ENCODE peak calls at places on chromosomes 7 and 10, in six cellular contexts. S is cardiac muscle cell, M is mesothelial cell of epicardium, T is fibroblast of the aortic adventitia, A is SK-N-SH, N is prostate gland. K is an unnamed sample.

GRCh38 chr7:29764227-29764626 is 42.1 kb upstream of the WIPF3 start:
- DNase-seq in T (no peak), A (peak), M (no peak), N (no peak), S (no peak), K (no peak)

GRCh38 chr10:27525819-27526218 is 21.7 kb downstream of the RAB18 start:
- DNase-seq in S (peak), T (peak), N (no peak), M (no peak), A (no peak), K (no peak)

GRCh38 chr7:108452707-108453106 is 3.5 kb downstream of the NRCAM start:
- DNase-seq in N (no peak), S (peak), T (peak), A (peak), M (no peak), K (no peak)

GRCh38 chr10:43557214-43557613 is 17.2 kb downstream of the ZNF239 start:
- DNase-seq in N (no peak), T (no peak), A (no peak), M (no peak), S (no peak), K (no peak)

GRCh38 chr7:151063212-151063561 is 3.8 kb downstream of the SLC4A2 start:
- DNase-seq in T (peak), M (no peak), S (peak), N (no peak), A (no peak), K (no peak)

GRCh38 chr7:96118449-96119001 is 203.4 kb downstream of the SLC25A13 start:
- DNase-seq in T (no peak), A (no peak), N (no peak), S (peak), M (no peak), K (no peak)

GRCh38 chr7:155919400-155920067 is 107.3 kb upstream of the SHH start:
- DNase-seq in N (no peak), T (no peak), S (no peak), A (no peak), M (no peak), K (no peak)

GRCh38 chr10:94571528-94571927 is 25.9 kb downstream of the HELLS start:
- DNase-seq in M (no peak), A (no peak), S (peak), N (no peak), T (peak), K (no peak)

GRCh38 chr7:22452142-22452763 is 47.7 kb downstream of the STEAP1B start:
- DNase-seq in S (peak), M (peak), N (peak), T (peak), A (peak), K (no peak)
- TF ChIP-seq CTCF in S (peak), M (peak), N (peak), T (peak), A (peak), K (peak)

DNA sequence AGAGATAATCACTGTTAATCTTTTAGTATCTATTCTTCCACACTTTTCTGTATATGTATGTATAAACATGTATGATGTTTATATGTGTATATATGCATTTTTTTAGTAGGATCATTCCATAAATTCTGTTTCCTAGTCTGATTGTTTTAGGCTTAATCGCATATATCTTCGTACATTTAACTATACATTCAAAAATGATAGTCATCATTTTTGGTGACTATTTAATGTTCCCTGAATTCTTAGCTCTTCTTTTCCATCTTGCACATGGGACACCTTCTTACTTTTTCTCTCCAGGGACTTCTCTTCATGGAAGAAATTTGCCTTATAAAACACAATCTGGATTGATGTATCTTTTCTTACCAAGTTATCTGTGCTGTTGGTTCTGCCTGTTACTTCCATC is 42.1 kb downstream of the ZNF277 start:
- DNase-seq in S (no peak), T (no peak), A (no peak), N (no peak), M (no peak), K (no peak)
- TF ChIP-seq CTCF in S (no peak), T (no peak), A (no peak), N (no peak), M (no peak), K (no peak)

GRCh38 chr10:97844672-97845071 is 5.0 kb upstream of the GOLGA7B start:
- DNase-seq in N (no peak), S (no peak), A (no peak), M (no peak), T (no peak), K (no peak)
- TF ChIP-seq CTCF in N (no peak), S (no peak), A (no peak), M (no peak), T (no peak), K (no peak)

GRCh38 chr7:149284850-149285580 is 23.0 kb downstream of the ZNF783 start:
- DNase-seq in S (peak), M (peak), N (peak), A (peak), T (peak), K (no peak)
- TF ChIP-seq CTCF in S (no peak), M (no peak), N (peak), A (no peak), T (no peak), K (no peak)

GRCh38 chr10:54402576-54402975 is 398.5 kb downstream of the PCDH15 start:
- DNase-seq in S (peak), M (no peak), T (no peak), A (peak), N (no peak), K (no peak)
- TF ChIP-seq CTCF in S (peak), M (peak), T (no peak), A (peak), N (peak), K (peak)

GRCh38 chr10:32318476-32318896 is 28.5 kb downstream of the EPC1 start:
- DNase-seq in A (no peak), T (no peak), M (no peak), N (no peak), S (no peak), K (no peak)

GRCh38 chr10:32315426-32315825 is 31.5 kb downstream of the EPC1 start:
- DNase-seq in S (no peak), M (no peak), A (no peak), N (no peak), T (no peak), K (no peak)

GRCh38 chr10:32317795-32318194 is 29.2 kb downstream of the EPC1 start:
- DNase-seq in M (no peak), T (no peak), S (no peak), N (no peak), A (no peak), K (no peak)

GRCh38 chr10:32314588-32314987 is 32.4 kb downstream of the EPC1 start:
- DNase-seq in M (no peak), S (no peak), T (no peak), N (no peak), A (peak), K (no peak)
- TF ChIP-seq CTCF in M (no peak), S (no peak), T (no peak), N (no peak), A (no peak), K (no peak)